ENCODE peak calls at places on chromosomes 4 and X, in ten cellular contexts. Y, K, C, Q, H, I, V, L, T and Z are unnamed samples.

GRCh38 chr4:26342328-26343040 is 21.7 kb downstream of the RBPJ start:
- DNase-seq in Y (peak), K (no peak), C (no peak), Q (no peak), H (no peak), I (peak), V (no peak), L (no peak), T (peak), Z (peak)

GRCh38 chrX:41333744-41333993 is 293 bp upstream of the DDX3X start:
- DNase-seq in Y (peak), K (peak), C (peak), Q (peak), H (no peak), I (no peak), V (no peak), L (no peak), T (peak), Z (peak)

GRCh38 chr4:38967260-38968095 is 64.7 kb downstream of the TMEM156 start:
- DNase-seq in Y (peak), K (no peak), C (no peak), Q (no peak), H (no peak), I (peak), V (no peak), L (no peak), T (peak), Z (peak)

GRCh38 chr4:100721077-100721476 is 203.3 kb upstream of the EMCN start:
- DNase-seq in Y (no peak), K (peak), C (no peak), Q (no peak), H (no peak), I (no peak), V (no peak), L (no peak), T (no peak), Z (no peak)

GRCh38 chr4:189117426-189117825 is 823.2 kb upstream of the FRG1 start:
- DNase-seq in Y (no peak), K (no peak), C (no peak), Q (no peak), H (no peak), I (no peak), V (no peak), L (no peak), T (no peak), Z (no peak)

GRCh38 chrX:40843643-40844042 is 108.3 kb upstream of the MED14 start:
- DNase-seq in Y (no peak), K (no peak), C (no peak), Q (no peak), H (no peak), I (no peak), V (no peak), L (no peak), T (no peak), Z (no peak)

GRCh38 chr4:3217771-3218170 is 31.2 kb upstream of the MSANTD1 start:
- DNase-seq in Y (no peak), K (no peak), C (no peak), Q (no peak), H (no peak), I (no peak), V (no peak), L (no peak), T (no peak), Z (no peak)

GRCh38 chr4:71389149-71389840 is 50.5 kb downstream of the SLC4A4 start:
- DNase-seq in Y (peak), K (no peak), C (no peak), Q (no peak), H (no peak), I (no peak), V (no peak), L (no peak), T (no peak), Z (no peak)

GRCh38 chr4:5734841-5735240 is 23.8 kb downstream of the EVC start:
- DNase-seq in Y (no peak), K (no peak), C (no peak), Q (no peak), H (no peak), I (no peak), V (no peak), L (no peak), T (no peak), Z (no peak)

GRCh38 chr4:112145820-112146813 is 863 bp downstream of the FAM241A start:
- DNase-seq in Y (no peak), K (peak), C (peak), Q (peak), H (peak), I (no peak), V (no peak), L (peak), T (peak), Z (peak)

GRCh38 chr4:8540072-8540471 is 40.1 kb upstream of the GPR78 start:
- DNase-seq in Y (no peak), K (peak), C (no peak), Q (no peak), H (peak), I (no peak), V (no peak), L (no peak), T (no peak), Z (no peak)

GRCh38 chrX:95629737-95630136 is 1054.9 kb upstream of the DIAPH2 start:
- DNase-seq in Y (no peak), K (no peak), C (no peak), Q (no peak), H (no peak), I (no peak), V (no peak), L (no peak), T (no peak), Z (peak)

GRCh38 chrX:136176399-136176825 is 29.1 kb downstream of the FHL1 start:
- DNase-seq in Y (peak), K (no peak), C (no peak), Q (no peak), H (no peak), I (peak), V (no peak), L (no peak), T (peak), Z (no peak)

GRCh38 chr4:57850141-57850540 is 740.0 kb upstream of the IGFBP7 start:
- DNase-seq in Y (no peak), K (no peak), C (no peak), Q (no peak), H (no peak), I (no peak), V (no peak), L (no peak), T (peak), Z (no peak)

GRCh38 chr4:70958681-70959080 is 34.8 kb upstream of the DCK start:
- DNase-seq in Y (peak), K (no peak), C (no peak), Q (no peak), H (no peak), I (no peak), V (no peak), L (no peak), T (peak), Z (no peak)

GRCh38 chr4:3703677-3704521 is 62.3 kb upstream of the ADRA2C start:
- DNase-seq in Y (no peak), K (no peak), C (no peak), Q (no peak), H (no peak), I (peak), V (no peak), L (no peak), T (no peak), Z (no peak)

GRCh38 chr4:107423677-107424405 is 296.2 kb downstream of the PAPSS1 start:
- DNase-seq in Y (no peak), K (no peak), C (no peak), Q (no peak), H (no peak), I (peak), V (no peak), L (no peak), T (peak), Z (no peak)

GRCh38 chrX:40205471-40205870 is 107.7 kb upstream of the BCOR start:
- DNase-seq in Y (no peak), K (no peak), C (no peak), Q (no peak), H (no peak), I (no peak), V (no peak), L (no peak), T (no peak), Z (no peak)

GRCh38 chr4:123052007-123052406 is 129.6 kb upstream of the NUDT6 start:
- DNase-seq in Y (no peak), K (no peak), C (no peak), Q (no peak), H (no peak), I (no peak), V (no peak), L (no peak), T (no peak), Z (no peak)

GRCh38 chr4:150164956-150165355 is 86.7 kb downstream of the DCLK2 start:
- DNase-seq in Y (no peak), K (no peak), C (no peak), Q (no peak), H (no peak), I (no peak), V (no peak), L (no peak), T (no peak), Z (no peak)

GRCh38 chrX:34868633-34869032 is 74.0 kb upstream of the FAM47B start:
- DNase-seq in Y (no peak), K (no peak), C (no peak), Q (no peak), H (no peak), I (no peak), V (no peak), L (no peak), T (no peak), Z (no peak)

GRCh38 chr4:86443495-86443894 is 83.6 kb upstream of the MAPK10 start:
- DNase-seq in Y (no peak), K (no peak), C (no peak), Q (no peak), H (no peak), I (no peak), V (no peak), L (no peak), T (no peak), Z (no peak)

GRCh38 chrX:8323356-8323755 is 141.3 kb upstream of the VCX3B start:
- DNase-seq in Y (no peak), K (peak), C (no peak), Q (no peak), H (no peak), I (no peak), V (no peak), L (no peak), T (no peak), Z (peak)

GRCh38 chr4:151798678-151799416 is 38.0 kb upstream of the GATB start:
- DNase-seq in Y (no peak), K (peak), C (no peak), Q (no peak), H (no peak), I (peak), V (no peak), L (no peak), T (no peak), Z (no peak)